ENCODE peak calls at places on chromosomes 5 and 9, in seven cellular contexts. J is Calu3, E is suprapubic skin, P is HFFc6, N is spleen, H is B cell, V is OCI-LY7. K is an unnamed sample.

GRCh38 chr5:157290981-157291711 is 25.2 kb downstream of the CYFIP2 start:
- DNase-seq in E (no peak), J (peak), N (no peak), H (peak), V (peak), P (peak), K (no peak)

GRCh38 chr9:129173296-129174101 is 4.6 kb downstream of the IER5L start:
- DNase-seq in P (no peak), E (no peak), V (no peak), N (no peak), H (no peak), J (no peak), K (no peak)

GRCh38 chr9:99368341-99369326 is 146.6 kb downstream of the SEC61B start:
- DNase-seq in P (peak), J (no peak), V (no peak), N (no peak), H (no peak), E (no peak), K (peak)

GRCh38 chr9:129006328-129007034 is 21.6 kb downstream of the SH3GLB2 start:
- DNase-seq in V (peak), H (no peak), J (peak), E (no peak), N (no peak), P (peak), K (peak)

GRCh38 chr9:136054798-136055714 is 40.0 kb downstream of the NACC2 start:
- DNase-seq in J (no peak), E (no peak), H (no peak), P (no peak), V (no peak), N (no peak), K (no peak)

GRCh38 chr5:130992095-130992494 is 173.0 kb downstream of the HINT1 start:
- DNase-seq in E (no peak), V (no peak), H (no peak), N (no peak), P (no peak), J (no peak), K (peak)

GRCh38 chr5:55218966-55219365 is 8.1 kb downstream of the MCIDAS start:
- DNase-seq in H (no peak), V (no peak), N (no peak), J (peak), P (no peak), E (no peak), K (no peak)

GRCh38 chr5:71778678-71779276 is 59.7 kb downstream of the CARTPT start:
- DNase-seq in E (no peak), N (no peak), H (no peak), J (peak), P (peak), V (peak), K (no peak)

GRCh38 chr5:85614482-85614881 is 1003.3 kb upstream of the COX7C start:
- DNase-seq in N (no peak), V (no peak), H (no peak), E (no peak), J (no peak), P (no peak), K (no peak)

GRCh38 chr5:96050273-96050880 is 88.7 kb upstream of the ELL2 start:
- DNase-seq in E (no peak), J (no peak), H (no peak), V (no peak), N (no peak), P (no peak), K (no peak)

GRCh38 chr9:8384126-8384525 is 584.5 kb upstream of the DMAC1 start:
- DNase-seq in H (no peak), N (no peak), J (no peak), E (no peak), V (no peak), P (no peak), K (no peak)

DNA sequence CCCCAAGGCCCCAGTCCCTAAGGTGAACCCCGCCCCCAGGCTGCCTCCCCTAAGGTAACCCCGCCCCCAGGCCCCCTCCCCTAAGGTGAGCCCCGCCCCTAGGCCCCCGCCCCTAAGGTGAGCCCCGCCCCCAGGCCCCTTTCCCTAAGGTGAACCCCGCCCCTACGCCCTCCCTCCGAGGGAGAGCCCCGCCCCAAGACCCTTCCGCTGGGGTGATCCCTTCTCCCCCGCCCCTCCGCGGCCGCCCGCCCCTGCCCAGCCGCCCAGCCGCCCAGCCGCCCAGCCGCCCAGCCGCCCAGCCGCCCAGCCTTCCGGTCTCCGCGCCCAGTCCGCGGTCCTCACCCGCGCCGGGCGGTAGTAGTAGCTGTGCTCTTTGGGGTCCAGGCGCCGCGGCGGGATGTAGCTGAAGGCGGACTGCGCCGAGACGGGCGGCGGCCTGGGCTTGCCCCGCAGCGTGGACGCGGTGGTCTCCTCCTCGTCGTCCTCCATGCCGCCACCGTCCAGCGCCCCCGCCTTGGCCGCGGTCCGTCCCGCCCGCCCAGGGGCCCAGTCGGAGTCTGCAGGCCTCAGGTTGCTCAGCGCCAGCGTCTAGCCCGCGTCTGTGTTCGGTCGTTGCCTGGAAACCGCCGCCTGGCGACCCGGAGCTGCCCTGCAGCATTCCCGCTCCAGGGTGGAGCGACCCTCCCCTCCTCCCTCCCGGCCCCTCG is at the start of gene CFAP90:
- DNase-seq in V (no peak), H (peak), N (peak), E (peak), J (peak), P (no peak), K (no peak)
- TF ChIP-seq CTCF in V (no peak), H (no peak), N (no peak), E (peak), J (no peak), P (no peak), K (peak)

DNA sequence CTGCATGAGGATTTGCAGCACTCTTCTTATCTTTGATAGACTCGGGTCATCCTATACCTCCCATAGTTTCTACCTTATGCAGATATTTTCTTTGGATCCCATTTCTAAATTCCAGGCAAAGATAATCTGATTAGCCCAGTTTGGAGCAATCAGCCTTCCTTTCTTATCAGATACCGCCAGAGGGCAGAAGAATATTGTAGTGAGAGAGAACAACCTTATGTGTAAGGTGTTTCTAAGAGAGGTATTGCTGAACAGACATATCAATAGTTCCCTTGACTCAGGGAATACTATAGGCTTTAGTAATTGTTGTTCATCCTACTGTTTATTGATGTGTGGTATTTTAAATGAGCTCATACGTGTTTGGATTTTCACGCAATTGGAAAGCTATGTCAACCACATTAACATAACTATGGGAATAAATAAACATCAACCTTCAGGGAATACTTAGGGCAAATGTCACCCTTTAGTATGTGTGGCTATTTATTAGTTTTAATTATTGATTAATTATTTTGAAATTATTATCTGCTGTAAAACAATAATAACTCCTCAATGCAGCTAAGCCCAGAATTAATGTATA is 1435.2 kb upstream of the CDH9 start:
- DNase-seq in V (peak), N (no peak), J (peak), E (no peak), P (no peak), H (no peak), K (no peak)
- TF ChIP-seq CTCF in V (peak), N (no peak), J (no peak), E (no peak), P (peak), H (no peak), K (no peak)

GRCh38 chr9:124410321-124410913 is 4.8 kb downstream of the PSMB7 start:
- DNase-seq in V (no peak), E (no peak), H (no peak), N (no peak), P (no peak), J (no peak), K (no peak)
- TF ChIP-seq CTCF in V (peak), E (no peak), H (peak), N (no peak), P (peak), J (peak), K (peak)

GRCh38 chr9:130770679-130771442 is 64.2 kb upstream of the ABL1 start:
- DNase-seq in E (no peak), J (peak), H (no peak), V (peak), N (no peak), P (peak), K (peak)
- TF ChIP-seq CTCF in E (peak), J (peak), H (peak), V (peak), N (peak), P (peak), K (peak)